ENCODE peak calls at places on chromosomes 16 and 17, in seven cellular contexts. M, P, T, Q, O, E and U are unnamed samples.
A peak's percentile ranks its signal among the peaks of the same experiment; 100 is the strongest.

GRCh38 chr16:89044394-89045180 is 49.1 kb upstream of the ACSF3 start:
- DNase-seq in Q (no peak), P (no peak), T (no peak), E (no peak), M (peak; percentile 85), O (no peak), U (no peak)

GRCh38 chr17:61130320-61130719 is 269.3 kb upstream of the TBX2 start:
- DNase-seq in P (no peak), E (no peak), Q (no peak), T (no peak), O (no peak), M (no peak), U (no peak)

GRCh38 chr17:36885161-36885735 is 52.0 kb upstream of the LHX1 start:
- DNase-seq in E (no peak), T (no peak), Q (no peak), O (no peak), P (no peak), M (no peak), U (no peak)

GRCh38 chr16:56877783-56878182 is 12.8 kb downstream of the SLC12A3 start:
- DNase-seq in Q (no peak), E (no peak), M (no peak), P (no peak), T (no peak), O (no peak), U (no peak)

GRCh38 chr17:73013816-73014663 is 78.4 kb downstream of the SLC39A11 start:
- DNase-seq in M (no peak), T (no peak), E (no peak), O (no peak), P (peak; percentile 73), Q (no peak), U (no peak)

GRCh38 chr17:76138234-76138895 is 2.7 kb downstream of the FOXJ1 start:
- DNase-seq in P (no peak), E (no peak), Q (peak; percentile 72), M (peak; percentile 56), O (no peak), T (peak; percentile 93), U (no peak)

GRCh38 chr16:74030000-74030399 is 266.6 kb upstream of the PSMD7 start:
- DNase-seq in T (no peak), M (no peak), E (no peak), Q (no peak), P (no peak), O (no peak), U (no peak)

GRCh38 chr17:17892731-17893130 is 55.9 kb upstream of the SREBF1 start:
- DNase-seq in Q (no peak), O (no peak), T (no peak), E (no peak), P (no peak), M (no peak), U (no peak)

GRCh38 chr17:8608001-8608400 is 22.5 kb downstream of the MYH10 start:
- DNase-seq in T (no peak), Q (no peak), E (no peak), P (no peak), M (no peak), O (no peak), U (no peak)

GRCh38 chr17:4945176-4945943 is 3.0 kb downstream of the PFN1 start:
- DNase-seq in O (peak; percentile 65), T (peak; percentile 59), Q (peak; percentile 58), E (peak; percentile 72), P (peak; percentile 82), M (no peak), U (no peak)

GRCh38 chr16:25707553-25707952 is 15.8 kb downstream of the HS3ST4 start:
- DNase-seq in Q (no peak), T (no peak), P (no peak), M (no peak), E (no peak), O (no peak), U (no peak)

GRCh38 chr16:85173981-85174751 is 61.9 kb upstream of the CIBAR2 start:
- DNase-seq in Q (no peak), T (peak; percentile 53), E (no peak), M (peak; percentile 80), P (peak; percentile 33), O (no peak), U (no peak)

GRCh38 chr17:81436294-81436849 is 41.1 kb downstream of the BAHCC1 start:
- DNase-seq in Q (no peak), T (no peak), O (no peak), M (peak; percentile 86), P (no peak), E (no peak), U (no peak)

GRCh38 chr17:66580178-66580577 is 254.7 kb upstream of the CACNG5 start:
- DNase-seq in E (no peak), M (no peak), P (no peak), T (peak; percentile 40), Q (no peak), O (no peak), U (no peak)

GRCh38 chr17:35612924-35613521 is 25.9 kb downstream of the AP2B1 start:
- DNase-seq in P (peak; percentile 12), T (peak; percentile 48), M (peak; percentile 52), O (no peak), Q (peak; percentile 55), E (no peak), U (peak; percentile 18)

GRCh38 chr17:17628388-17629008 is 37.0 kb upstream of the PEMT start:
- DNase-seq in T (no peak), M (no peak), O (peak; percentile 15), Q (no peak), P (no peak), E (no peak), U (no peak)

GRCh38 chr17:81037026-81037782 is 2.3 kb downstream of the BAIAP2 start:
- DNase-seq in P (no peak), E (no peak), O (no peak), T (peak; percentile 41), Q (no peak), M (no peak), U (no peak)

GRCh38 chr17:50845260-50846147 is 10.1 kb downstream of the WFIKKN2 start:
- DNase-seq in P (no peak), O (no peak), T (no peak), E (no peak), M (no peak), Q (no peak), U (no peak)
- TF ChIP-seq YY1 in P (no peak), O (no peak), T (no peak), E (no peak), M (no peak), Q (no peak), U (no peak)

DNA sequence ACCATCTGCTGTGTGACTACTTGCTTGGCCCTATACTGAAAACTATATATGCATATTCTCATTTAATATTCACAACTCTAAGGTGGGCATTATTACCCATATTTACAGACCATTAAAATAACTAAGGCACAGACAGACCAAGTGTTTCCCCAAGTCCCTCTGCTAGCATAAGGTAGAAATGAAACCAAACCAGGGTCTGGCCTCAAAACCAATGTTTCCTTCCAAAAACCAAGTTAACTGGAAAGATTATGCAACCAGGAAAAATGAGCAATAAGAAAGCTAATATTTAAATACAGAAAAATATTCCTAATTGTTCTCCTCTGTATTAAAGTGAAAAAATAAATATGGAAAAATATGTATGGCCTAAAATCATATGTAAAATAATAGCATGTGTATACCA is 50.1 kb downstream of the XPO6 start:
- DNase-seq in M (no peak), T (no peak), Q (no peak), P (no peak), E (no peak), O (no peak), U (no peak)
- H3K4me3 ChIP-seq in M (no peak overlapping the region), T (no peak overlapping the region), Q (no peak overlapping the region), P (no peak overlapping the region), E (no peak overlapping the region), O (no peak overlapping the region), U (no peak overlapping the region)

DNA sequence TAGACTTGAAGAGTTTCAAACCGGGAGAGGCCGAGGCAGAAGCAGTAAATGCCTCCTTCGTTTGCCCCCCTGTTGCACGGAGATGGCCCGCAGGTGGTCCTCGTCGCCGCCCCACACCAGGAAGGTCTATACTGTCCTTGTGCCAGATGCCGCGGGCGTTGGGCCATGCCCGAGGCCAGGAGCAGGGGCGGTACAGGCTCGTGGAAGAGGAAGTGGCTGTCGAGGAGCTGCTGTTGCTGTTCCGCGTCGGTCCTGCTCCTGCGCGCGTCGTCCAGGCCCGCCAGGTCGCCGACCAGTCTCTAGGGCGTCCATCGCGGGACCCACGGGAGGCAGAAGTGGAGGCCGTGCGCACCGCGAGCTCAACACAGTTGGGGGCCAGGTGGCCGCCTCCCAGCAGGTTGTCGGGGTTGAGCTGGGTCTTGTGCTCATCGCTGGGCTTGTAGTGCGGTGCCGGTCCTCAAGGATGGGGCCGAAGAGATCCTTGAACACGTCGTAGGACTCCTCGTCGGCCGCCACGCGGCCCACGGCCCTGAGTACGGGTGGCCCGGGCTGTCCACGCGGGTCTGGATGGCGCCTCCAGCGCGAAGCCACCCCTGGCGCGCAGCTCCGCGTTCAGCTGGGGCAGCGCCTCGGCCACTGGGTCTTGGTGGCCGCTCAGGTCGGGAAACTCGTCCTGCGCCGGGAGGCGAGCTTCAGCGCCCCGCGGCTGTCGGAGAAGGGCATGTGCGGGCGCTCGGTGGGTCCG is 13.1 kb upstream of the C16orf87 start:
- DNase-seq in P (no peak), M (no peak), T (no peak), Q (peak; percentile 45), E (no peak), O (no peak), U (no peak)
- TF ChIP-seq YY1 in P (no peak), M (no peak), T (no peak), Q (no peak), E (no peak), O (no peak), U (no peak)

GRCh38 chr17:58415371-58416055 is 1.8 kb downstream of the RNF43 start:
- DNase-seq in O (no peak), M (peak; percentile 11), T (peak; percentile 74), E (peak; percentile 24), P (no peak), Q (no peak), U (no peak)

GRCh38 chr17:58416396-58416795 is 938 bp downstream of the RNF43 start:
- DNase-seq in M (no peak), O (no peak), T (no peak), P (no peak), E (no peak), Q (no peak), U (no peak)

GRCh38 chr17:58414596-58414997 is 2.7 kb downstream of the RNF43 start:
- DNase-seq in P (no peak), E (peak; percentile 27), Q (no peak), O (no peak), T (peak; percentile 77), M (no peak), U (no peak)

GRCh38 chr17:58416937-58417299 is 416 bp downstream of the RNF43 start:
- DNase-seq in P (no peak), O (no peak), E (no peak), M (no peak), Q (no peak), T (no peak), U (no peak)

DNA sequence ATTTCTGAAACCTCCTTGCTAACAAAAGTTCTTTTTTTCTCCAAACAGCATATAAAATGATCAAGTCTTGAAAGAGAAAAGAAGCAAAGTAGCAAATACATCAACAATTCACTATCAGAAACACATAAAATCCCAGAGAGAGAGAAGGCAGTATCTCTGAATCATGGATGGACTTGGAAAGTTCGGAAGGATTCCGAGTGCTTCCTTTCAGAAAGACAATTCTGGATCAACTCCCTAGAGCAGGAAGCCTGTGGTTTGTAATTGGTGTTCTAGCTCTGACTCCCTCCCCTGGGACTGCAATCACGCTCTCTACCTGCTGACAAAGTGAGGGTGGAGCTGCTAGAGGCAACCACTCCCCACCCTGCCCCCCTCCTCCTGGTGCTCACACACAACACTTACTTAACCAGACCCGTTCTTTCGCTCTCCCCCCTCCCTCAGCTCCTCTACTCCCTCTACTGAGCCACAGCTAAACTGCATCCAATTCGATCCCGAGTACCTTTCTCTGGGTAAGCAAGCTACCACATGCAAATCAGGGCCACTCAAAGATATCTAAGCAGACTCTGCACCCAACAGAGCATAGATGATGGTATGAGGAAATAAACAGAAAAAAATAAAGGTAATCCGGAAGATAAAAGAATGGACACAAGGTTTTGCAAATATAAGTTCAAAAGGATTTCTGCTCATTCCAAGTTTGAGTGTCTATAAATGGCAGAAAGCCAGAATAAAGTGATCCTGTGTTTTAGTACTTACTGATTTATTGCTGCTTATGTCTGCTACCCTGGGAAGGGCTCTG is at the start of gene RNF43:
- DNase-seq in E (peak; percentile 97), M (peak; percentile 90), Q (peak; percentile 84), T (peak; percentile 99), O (peak; percentile 98), P (peak; percentile 100), U (peak; percentile 95)
- H3K4me3 ChIP-seq in E (peak within 1 kb of the TSS; percentile 22), M (peak within 1 kb of the TSS; percentile 50), Q (peak within 1 kb of the TSS; percentile 70), T (peak within 1 kb of the TSS; percentile 88), O (peak within 1 kb of the TSS; percentile 53), P (peak within 1 kb of the TSS; percentile 66), U (peak within 1 kb of the TSS; percentile 54)